ENCODE peak calls at places on chromosomes 13 and 19, in five cellular contexts. One of them, this sample, is unnamed.

GRCh38 chr19:30207357-30207756 is 164.8 kb upstream of the ZNF536 start:
- DNase-seq in AG04450: no peak
- DNase-seq in AML-193: no peak
- DNase-seq in neural progenitor cell: no peak
- DNase-seq in T1000: no peak
- DNase-seq in this sample: no peak

GRCh38 chr19:47323872-47324271 is 8.1 kb upstream of the C5AR2 start:
- DNase-seq in AG04450: no peak
- DNase-seq in AML-193: no peak
- DNase-seq in neural progenitor cell: no peak
- DNase-seq in T1000: no peak
- DNase-seq in this sample: no peak

GRCh38 chr19:7650148-7650547 is 13.2 kb downstream of the STXBP2 start:
- DNase-seq in AG04450: no peak
- DNase-seq in AML-193: no peak
- DNase-seq in neural progenitor cell: no peak
- DNase-seq in T1000: no peak
- DNase-seq in this sample: no peak

GRCh38 chr13:110812111-110812868 is 98.8 kb downstream of the ING1 start:
- DNase-seq in AG04450: no peak
- DNase-seq in AML-193: no peak
- DNase-seq in neural progenitor cell: no peak
- DNase-seq in T1000: no peak
- DNase-seq in this sample: no peak

GRCh38 chr19:17246681-17247425 is 1.1 kb upstream of the NR2F6 start:
- DNase-seq in AG04450: no peak
- DNase-seq in AML-193: no peak
- DNase-seq in neural progenitor cell: no peak
- DNase-seq in T1000: no peak
- DNase-seq in this sample: no peak

GRCh38 chr13:48125794-48126228 is 30.9 kb upstream of the MED4 start:
- DNase-seq in AG04450: no peak
- DNase-seq in AML-193: no peak
- DNase-seq in neural progenitor cell: no peak
- DNase-seq in T1000: no peak
- DNase-seq in this sample: peak

GRCh38 chr13:88736026-88736425 is 1064.9 kb downstream of the SLITRK5 start:
- DNase-seq in AG04450: no peak
- DNase-seq in AML-193: no peak
- DNase-seq in neural progenitor cell: no peak
- DNase-seq in T1000: no peak
- DNase-seq in this sample: no peak

GRCh38 chr19:21322528-21322927 is 6.7 kb downstream of the ZNF708 start:
- DNase-seq in AG04450: no peak
- DNase-seq in AML-193: no peak
- DNase-seq in neural progenitor cell: no peak
- DNase-seq in T1000: no peak
- DNase-seq in this sample: no peak

GRCh38 chr19:459724-460511 is 915 bp downstream of the SHC2 start:
- DNase-seq in AG04450: no peak
- DNase-seq in AML-193: no peak
- DNase-seq in neural progenitor cell: peak
- DNase-seq in T1000: peak
- DNase-seq in this sample: no peak